ENCODE peak calls at places on chromosomes 5 and 9, in five cellular contexts. Z is IMR-90, L is H9, O is H1, M is mesendoderm. C is an unnamed sample.

GRCh38 chr9:120931278-120932085 is 4.9 kb upstream of the TRAF1 start:
- DNase-seq in Z (peak; percentile 75), L (no peak), O (no peak), M (no peak), C (no peak)

GRCh38 chr9:125851971-125852370 is 104.8 kb downstream of the PBX3 start:
- DNase-seq in Z (no peak), L (no peak), O (no peak), M (no peak), C (no peak)

GRCh38 chr5:36066001-36066539 is 612 bp downstream of the UGT3A2 start:
- DNase-seq in Z (no peak), L (no peak), O (no peak), M (no peak), C (no peak)

GRCh38 chr9:127942152-127943010 is 4.7 kb upstream of the DPM2 start:
- DNase-seq in Z (peak; percentile 54), L (peak; percentile 86), O (no peak), M (peak; percentile 77), C (peak; percentile 61)

GRCh38 chr5:146345578-146346366 is 7.1 kb downstream of the POU4F3 start:
- DNase-seq in Z (no peak), L (peak; percentile 72), O (no peak), M (peak; percentile 49), C (no peak)

GRCh38 chr5:66515209-66515608 is 81.0 kb upstream of the MAST4 start:
- DNase-seq in Z (no peak), L (no peak), O (no peak), M (no peak), C (no peak)

GRCh38 chr5:1125030-1125357 is 13.1 kb upstream of the SLC12A7 start:
- DNase-seq in Z (peak; percentile 50), L (no peak), O (no peak), M (no peak), C (no peak)

GRCh38 chr5:177469061-177469628 is 4.3 kb downstream of the DBN1 start:
- DNase-seq in Z (no peak), L (peak; percentile 81), O (no peak), M (peak; percentile 96), C (no peak)

GRCh38 chr5:58094031-58094430 is 365.9 kb downstream of the PLK2 start:
- DNase-seq in Z (peak; percentile 34), L (no peak), O (no peak), M (no peak), C (no peak)

GRCh38 chr9:109918359-109919163 is 138.6 kb downstream of the PALM2AKAP2 start:
- DNase-seq in Z (no peak), L (no peak), O (no peak), M (no peak), C (no peak)

GRCh38 chr5:176776916-176777315 is 33.4 kb upstream of the UNC5A start:
- DNase-seq in Z (no peak), L (peak; percentile 12), O (no peak), M (no peak), C (no peak)

GRCh38 chr5:1445313-1445894 is at the start of gene SLC6A3:
- DNase-seq in Z (no peak), L (peak; percentile 91), O (no peak), M (peak; percentile 81), C (peak; percentile 67)

GRCh38 chr5:170612256-170612656 is 108.4 kb downstream of the KCNIP1 start:
- DNase-seq in Z (no peak), L (peak; percentile 92), O (peak; percentile 70), M (peak; percentile 72), C (no peak)

GRCh38 chr9:20353931-20354652 is 268.2 kb downstream of the MLLT3 start:
- DNase-seq in Z (peak; percentile 29), L (no peak), O (no peak), M (no peak), C (no peak)

GRCh38 chr9:81625969-81626368 is 63.4 kb downstream of the TLE1 start:
- DNase-seq in Z (no peak), L (no peak), O (no peak), M (no peak), C (no peak)

GRCh38 chr9:114159562-114160145 is 4.3 kb downstream of the COL27A1 start:
- DNase-seq in Z (no peak), L (no peak), O (no peak), M (no peak), C (no peak)

GRCh38 chr9:124834586-124834985 is 18.7 kb upstream of the WDR38 start:
- DNase-seq in Z (peak; percentile 67), L (no peak), O (no peak), M (no peak), C (no peak)

GRCh38 chr5:171984748-171985419 is 21.6 kb downstream of the FBXW11 start:
- DNase-seq in Z (peak; percentile 98), L (no peak), O (no peak), M (peak; percentile 46), C (no peak)

GRCh38 chr5:76942581-76942980 is 10.3 kb upstream of the CRHBP start:
- DNase-seq in Z (peak; percentile 81), L (no peak), O (no peak), M (no peak), C (no peak)

GRCh38 chr5:1917830-1918487 is 35.2 kb upstream of the IRX4 start:
- DNase-seq in Z (no peak), L (no peak), O (no peak), M (no peak), C (no peak)

GRCh38 chr5:54537720-54538119 is 20.2 kb downstream of the SNX18 start:
- DNase-seq in Z (no peak), L (no peak), O (no peak), M (no peak), C (no peak)

GRCh38 chr9:72292874-72293607 is 72.0 kb downstream of the ZFAND5 start:
- DNase-seq in Z (peak; percentile 75), L (no peak), O (no peak), M (no peak), C (no peak)

GRCh38 chr5:123943136-123943535 is 431.2 kb downstream of the CSNK1G3 start:
- DNase-seq in Z (no peak), L (no peak), O (no peak), M (no peak), C (no peak)

GRCh38 chr5:146902471-146902870 is 23.9 kb upstream of the PPP2R2B start:
- DNase-seq in Z (no peak), L (no peak), O (no peak), M (no peak), C (no peak)

GRCh38 chr9:134374301-134375010 is 48.2 kb downstream of the RXRA start:
- DNase-seq in Z (no peak), L (no peak), O (no peak), M (no peak), C (no peak)

GRCh38 chr9:124520206-124520596 is 13.0 kb upstream of the NR5A1 start:
- DNase-seq in Z (no peak), L (no peak), O (no peak), M (no peak), C (no peak)

GRCh38 chr9:82299870-82300269 is 311.3 kb downstream of the SPATA31D1 start:
- DNase-seq in Z (no peak), L (no peak), O (no peak), M (no peak), C (no peak)

GRCh38 chr5:33726422-33727165 is 165.2 kb downstream of the ADAMTS12 start:
- DNase-seq in Z (peak; percentile 55), L (no peak), O (no peak), M (no peak), C (no peak)

GRCh38 chr5:167530548-167530947 is 760.9 kb upstream of the WWC1 start:
- DNase-seq in Z (no peak), L (no peak), O (no peak), M (no peak), C (no peak)

GRCh38 chr9:87551692-87552303 is 54.1 kb downstream of the DAPK1 start:
- DNase-seq in Z (no peak), L (peak; percentile 51), O (no peak), M (peak; percentile 56), C (no peak)

GRCh38 chr5:98319299-98320011 is 454.0 kb upstream of the RGMB start:
- DNase-seq in Z (no peak), L (no peak), O (no peak), M (no peak), C (no peak)

GRCh38 chr9:18543406-18543965 is 69.5 kb downstream of the ADAMTSL1 start:
- DNase-seq in Z (peak; percentile 76), L (no peak), O (no peak), M (no peak), C (no peak)

GRCh38 chr5:143229426-143229895 is 174.0 kb downstream of the NR3C1 start:
- DNase-seq in Z (no peak), L (no peak), O (no peak), M (no peak), C (no peak)

GRCh38 chr5:91176288-91177016 is 206.7 kb downstream of the ARRDC3 start:
- DNase-seq in Z (peak; percentile 60), L (no peak), O (no peak), M (no peak), C (no peak)

GRCh38 chr9:96217358-96217755 is 84.6 kb downstream of the HSD17B3 start:
- DNase-seq in Z (no peak), L (no peak), O (no peak), M (peak; percentile 83), C (peak; percentile 39)

GRCh38 chr5:134411228-134411545 is 494 bp downstream of the CDKN2AIPNL start:
- DNase-seq in Z (no peak), L (no peak), O (no peak), M (no peak), C (no peak)
- H3K18ac ChIP-seq in Z (no peak overlapping the region), L (no peak overlapping the region), O (peak overlapping the region; percentile 81), M (peak overlapping the region; percentile 32), C (peak overlapping the region; percentile 69)

DNA sequence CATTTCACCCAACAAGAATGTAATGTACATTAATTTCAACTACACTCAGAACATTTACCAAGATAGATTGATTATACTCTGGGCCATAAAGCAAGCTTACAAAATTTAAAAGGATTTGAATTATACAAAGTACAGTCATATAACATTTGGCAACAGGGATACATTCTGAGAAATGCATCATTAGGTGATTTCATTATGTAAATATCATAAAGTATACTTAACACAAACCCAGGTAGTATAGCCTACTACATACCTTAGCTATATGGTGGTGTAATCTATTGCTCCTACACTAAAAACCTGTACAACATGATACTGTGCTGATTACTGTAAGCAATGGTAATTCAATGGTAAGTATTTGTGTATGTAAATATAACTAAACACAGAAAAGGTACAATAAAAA is 202.9 kb downstream of the MPDZ start:
- DNase-seq in Z (no peak), L (no peak), O (no peak), M (no peak), C (no peak)
- H3K9ac ChIP-seq in Z (no peak overlapping the region), L (no peak overlapping the region), O (no peak overlapping the region), M (no peak overlapping the region), C (no peak overlapping the region)

GRCh38 chr9:136617746-136618577 is 44.8 kb upstream of the EGFL7 start:
- DNase-seq in Z (no peak), L (no peak), O (no peak), M (no peak), C (no peak)
- H3K18ac ChIP-seq in Z (no peak overlapping the region), L (no peak overlapping the region), O (no peak overlapping the region), M (no peak overlapping the region), C (peak overlapping the region; percentile 87)

DNA sequence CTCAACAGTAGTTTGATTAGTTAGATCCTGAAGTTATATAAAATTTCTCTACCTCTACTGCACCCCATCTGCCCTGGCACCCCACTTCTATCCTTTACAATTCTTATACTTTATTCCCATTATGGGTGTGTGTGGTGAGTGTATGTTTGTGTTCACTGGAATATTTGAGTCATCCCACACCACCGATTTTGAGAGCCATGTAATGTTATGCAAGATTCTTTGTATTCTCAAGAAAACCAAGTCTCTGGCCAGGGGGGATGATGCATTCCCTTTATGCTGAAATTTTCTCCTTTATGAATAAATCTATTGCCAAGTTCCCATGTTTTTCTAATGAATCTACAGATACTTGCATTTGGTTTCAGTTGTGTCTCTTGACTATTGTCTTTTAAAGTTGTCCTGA is 266.8 kb downstream of the ARHGEF28 start:
- DNase-seq in Z (peak; percentile 96), L (no peak), O (no peak), M (no peak), C (no peak)
- H3K9ac ChIP-seq in Z (peak overlapping the region; percentile 9), L (no peak overlapping the region), O (no peak overlapping the region), M (no peak overlapping the region), C (no peak overlapping the region)

C was measured in neuronal stem cell.